ENCODE peak calls at places on chromosomes 13 and 19, in six cellular contexts. S, T, V, A, Q and U are unnamed samples.

GRCh38 chr13:113881614-113882265 is 17.9 kb upstream of the GAS6 start:
- DNase-seq in S (no peak), T (no peak), V (no peak), A (peak; percentile 64), Q (no peak), U (no peak)

GRCh38 chr19:11821474-11821873 is 7.4 kb downstream of the ZNF440 start:
- DNase-seq in S (no peak), T (no peak), V (peak; percentile 54), A (no peak), Q (no peak), U (no peak)

GRCh38 chr19:39705578-39706188 is 1.4 kb downstream of the LGALS14 start:
- DNase-seq in S (no peak), T (no peak), V (peak; percentile 8), A (no peak), Q (no peak), U (no peak)

GRCh38 chr19:40798223-40798996 is 581 bp upstream of the EGLN2 start:
- DNase-seq in S (peak; percentile 100), T (peak; percentile 100), V (peak; percentile 100), A (peak; percentile 100), Q (peak; percentile 100), U (peak; percentile 100)

GRCh38 chr13:26186141-26186870 is 35.8 kb downstream of the RNF6 start:
- DNase-seq in S (peak; percentile 97), T (peak; percentile 87), V (peak; percentile 96), A (peak; percentile 86), Q (peak; percentile 93), U (peak; percentile 91)

GRCh38 chr19:33251526-33252090 is 26.0 kb upstream of the SLC7A10 start:
- DNase-seq in S (no peak), T (no peak), V (no peak), A (no peak), Q (no peak), U (no peak)

GRCh38 chr13:59861676-59862075 is 302.1 kb downstream of the DIAPH3 start:
- DNase-seq in S (no peak), T (no peak), V (peak; percentile 3), A (no peak), Q (no peak), U (no peak)

GRCh38 chr19:16576690-16577530 is 4.7 kb upstream of the SLC35E1 start:
- DNase-seq in S (no peak), T (no peak), V (no peak), A (no peak), Q (no peak), U (no peak)

GRCh38 chr19:33471111-33471996 is 50.2 kb downstream of the PEPD start:
- DNase-seq in S (no peak), T (no peak), V (no peak), A (no peak), Q (no peak), U (no peak)

GRCh38 chr13:41587490-41587889 is 130.1 kb downstream of the RGCC start:
- DNase-seq in S (peak; percentile 24), T (no peak), V (no peak), A (no peak), Q (peak; percentile 38), U (no peak)

GRCh38 chr19:36526581-36526980 is 1.5 kb downstream of the ZNF260 start:
- DNase-seq in S (no peak), T (no peak), V (no peak), A (no peak), Q (no peak), U (no peak)

GRCh38 chr13:78035500-78035899 is 116.9 kb upstream of the EDNRB start:
- DNase-seq in S (no peak), T (no peak), V (no peak), A (no peak), Q (no peak), U (no peak)

GRCh38 chr19:53849237-53849676 is 18.4 kb upstream of the MYADM start:
- DNase-seq in S (no peak), T (no peak), V (peak; percentile 95), A (no peak), Q (no peak), U (no peak)

GRCh38 chr13:26425439-26426358 is 131.8 kb upstream of the WASF3 start:
- DNase-seq in S (no peak), T (peak; percentile 2), V (no peak), A (no peak), Q (no peak), U (no peak)

GRCh38 chr19:38252385-38252784 is 3.8 kb downstream of the PPP1R14A start:
- DNase-seq in S (no peak), T (no peak), V (no peak), A (no peak), Q (no peak), U (no peak)

GRCh38 chr13:99214232-99214631 is 13.6 kb downstream of the UBAC2 start:
- DNase-seq in S (no peak), T (no peak), V (no peak), A (no peak), Q (no peak), U (no peak)

GRCh38 chr19:49118565-49119410 is at the start of gene C19orf73:
- DNase-seq in S (peak; percentile 97), T (peak; percentile 98), V (peak; percentile 97), A (peak; percentile 95), Q (peak; percentile 94), U (peak; percentile 96)

GRCh38 chr13:111663505-111663904 is 343.1 kb downstream of the TEX29 start:
- DNase-seq in S (no peak), T (no peak), V (no peak), A (no peak), Q (no peak), U (no peak)

GRCh38 chr19:21098291-21098690 is 16.3 kb downstream of the ZNF714 start:
- DNase-seq in S (no peak), T (no peak), V (no peak), A (no peak), Q (no peak), U (no peak)

GRCh38 chr19:43798546-43799409 is 3.5 kb downstream of the LYPD5 start:
- DNase-seq in S (peak; percentile 66), T (peak; percentile 88), V (peak; percentile 34), A (no peak), Q (peak; percentile 78), U (peak; percentile 87)

GRCh38 chr19:48844472-48844871 is 8.2 kb upstream of the HSD17B14 start:
- DNase-seq in S (peak; percentile 34), T (no peak), V (peak; percentile 43), A (no peak), Q (no peak), U (no peak)

GRCh38 chr19:13727798-13728197 is 36.5 kb upstream of the MRI1 start:
- DNase-seq in S (no peak), T (no peak), V (peak; percentile 48), A (no peak), Q (no peak), U (no peak)

GRCh38 chr19:7391218-7391670 is 42.5 kb downstream of the ARHGEF18 start:
- DNase-seq in S (no peak), T (peak; percentile 32), V (peak; percentile 83), A (no peak), Q (no peak), U (peak; percentile 73)

GRCh38 chr13:80359459-80360297 is 18.8 kb upstream of the SPRY2 start:
- DNase-seq in S (peak; percentile 95), T (no peak), V (peak; percentile 62), A (no peak), Q (peak; percentile 80), U (no peak)

GRCh38 chr13:76292726-76293125 is 593.5 kb downstream of the KCTD12 start:
- DNase-seq in S (no peak), T (no peak), V (peak; percentile 40), A (no peak), Q (no peak), U (no peak)

GRCh38 chr13:76293346-76293745 is 592.9 kb downstream of the KCTD12 start:
- DNase-seq in S (no peak), T (no peak), V (peak; percentile 81), A (no peak), Q (no peak), U (no peak)

GRCh38 chr13:76292031-76292430 is 594.2 kb downstream of the KCTD12 start:
- DNase-seq in S (no peak), T (no peak), V (no peak), A (no peak), Q (no peak), U (no peak)

GRCh38 chr13:76296751-76297150 is 589.5 kb downstream of the KCTD12 start:
- DNase-seq in S (no peak), T (no peak), V (no peak), A (no peak), Q (no peak), U (no peak)

GRCh38 chr13:76293751-76294150 is 592.5 kb downstream of the KCTD12 start:
- DNase-seq in S (no peak), T (no peak), V (peak; percentile 39), A (no peak), Q (no peak), U (no peak)
- TF ChIP-seq CTCF in S (no peak), T (no peak), V (no peak), A (no peak), Q (no peak), U (no peak)

DNA sequence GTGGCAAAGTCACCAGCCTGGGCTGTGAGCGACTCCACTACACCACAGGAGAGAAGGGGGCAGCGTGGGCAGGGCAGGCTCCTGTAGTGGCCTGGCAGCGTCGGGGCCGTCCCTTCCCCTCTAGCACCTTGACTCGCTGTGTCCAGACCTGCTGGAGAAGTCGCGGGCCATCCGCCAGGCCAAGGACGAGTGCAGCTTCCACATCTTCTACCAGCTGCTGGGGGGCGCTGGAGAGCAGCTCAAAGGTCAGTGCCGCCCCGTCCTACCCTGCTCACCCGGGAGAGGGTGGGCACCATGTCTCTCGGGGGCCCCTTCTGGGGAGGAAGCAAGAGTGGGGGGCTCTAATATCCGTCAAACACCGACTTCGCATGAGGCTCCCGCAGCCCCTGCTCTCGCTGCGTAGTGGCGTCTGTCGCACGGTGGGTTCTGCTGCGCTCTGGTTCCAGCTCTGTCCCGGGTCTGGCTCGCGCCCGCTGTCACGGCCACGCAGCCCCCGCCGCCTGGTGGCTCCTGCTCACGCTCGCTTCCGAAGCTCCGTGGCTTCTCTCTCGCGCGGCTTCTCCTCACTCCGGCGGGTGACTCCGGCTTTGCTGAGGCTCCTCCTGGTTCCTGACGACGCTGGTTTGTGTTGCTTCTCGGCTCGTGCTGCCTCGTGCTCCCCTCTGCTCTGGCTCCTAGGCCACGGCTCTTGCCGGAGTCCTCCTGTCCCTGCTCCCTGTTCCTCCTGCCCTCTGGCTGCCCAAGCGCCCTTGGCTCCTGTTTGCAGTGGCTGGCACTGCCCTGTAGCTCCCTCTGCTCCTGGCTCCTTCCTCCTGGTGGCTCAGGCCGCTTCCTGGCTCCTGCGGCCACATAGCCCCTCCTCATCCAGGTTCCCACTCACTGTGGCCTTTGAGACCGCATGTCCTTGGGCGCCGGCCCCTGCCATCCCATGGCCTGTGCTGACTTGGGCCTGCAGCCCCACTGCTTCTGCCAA is 27.2 kb downstream of the MYH14 start:
- DNase-seq in S (peak; percentile 57), T (no peak), V (no peak), A (no peak), Q (peak; percentile 76), U (no peak)
- TF ChIP-seq CTCF in S (peak; percentile 58), T (no peak), V (no peak), A (no peak), Q (peak; percentile 61), U (no peak)

GRCh38 chr19:1672769-1673644 is 20.6 kb upstream of the TCF3 start:
- DNase-seq in S (no peak), T (no peak), V (no peak), A (peak; percentile 61), Q (no peak), U (no peak)
- TF ChIP-seq CTCF in S (no peak), T (no peak), V (no peak), A (no peak), Q (no peak), U (no peak)

DNA sequence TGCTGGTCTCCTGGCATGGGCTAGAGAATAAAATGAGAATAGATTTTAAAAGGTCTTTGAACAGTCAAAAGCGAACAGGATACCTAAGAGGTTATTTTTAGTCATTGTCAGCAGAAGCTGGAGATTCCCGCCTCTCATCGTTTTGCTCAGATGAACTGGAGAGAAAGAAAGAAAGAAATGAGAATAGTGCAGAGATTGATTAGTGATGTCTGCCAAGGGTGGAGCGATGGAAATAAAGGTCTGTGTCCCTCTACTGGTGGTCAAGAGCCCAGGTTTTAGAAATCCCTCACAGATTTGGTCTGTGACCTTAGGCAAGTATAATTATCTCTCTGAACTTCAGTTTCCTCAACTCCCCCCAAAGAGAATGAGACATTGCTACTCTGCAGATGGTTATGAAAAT is 5.4 kb downstream of the NCAN start:
- DNase-seq in S (no peak), T (no peak), V (no peak), A (no peak), Q (no peak), U (no peak)
- TF ChIP-seq CTCF in S (peak; percentile 18), T (no peak), V (no peak), A (no peak), Q (no peak), U (no peak)